ENCODE peak calls at places on chromosomes 16 and 17, in eight cellular contexts. X is ovary, L is MV-4-11, A is progenitor cell of endocrine pancreas, H is SK-N-DZ, Y is NCI-H2081, J is cardiac fibroblast, R is heart right ventricle. K is an unnamed sample.
A peak's percentile ranks its signal among the peaks of the same experiment; 100 is the strongest.

GRCh38 chr17:35073991-35074627 is 10.6 kb upstream of the RFFL start:
- DNase-seq in X (no peak), L (no peak), A (no peak), H (no peak), Y (no peak), J (no peak), R (no peak), K (no peak)

GRCh38 chr16:21704733-21705132 is 41.0 kb downstream of the OTOA start:
- DNase-seq in X (no peak), L (no peak), A (no peak), H (peak; percentile 45), Y (no peak), J (no peak), R (no peak), K (no peak)

GRCh38 chr16:11679250-11679649 is 11.0 kb downstream of the SNN start:
- DNase-seq in X (no peak), L (no peak), A (no peak), H (no peak), Y (no peak), J (no peak), R (no peak), K (no peak)

GRCh38 chr17:33750943-33751701 is 458.0 kb upstream of the ASIC2 start:
- DNase-seq in X (peak; percentile 65), L (peak; percentile 21), A (peak; percentile 61), H (peak; percentile 50), Y (peak; percentile 53), J (peak; percentile 75), R (peak; percentile 58), K (no peak)

GRCh38 chr16:20175358-20175757 is 101.7 kb upstream of the GPR139 start:
- DNase-seq in X (no peak), L (peak; percentile 50), A (no peak), H (no peak), Y (no peak), J (no peak), R (no peak), K (no peak)

GRCh38 chr17:79778504-79779087 is 648 bp downstream of the CBX2 start:
- DNase-seq in X (peak; percentile 78), L (no peak), A (no peak), H (peak; percentile 52), Y (no peak), J (no peak), R (no peak), K (no peak)

GRCh38 chr16:55403464-55403863 is 75.5 kb upstream of the MMP2 start:
- DNase-seq in X (no peak), L (no peak), A (no peak), H (no peak), Y (no peak), J (no peak), R (no peak), K (no peak)

GRCh38 chr17:2067559-2067958 is 12.7 kb downstream of the HIC1 start:
- DNase-seq in X (no peak), L (no peak), A (no peak), H (no peak), Y (no peak), J (peak; percentile 82), R (no peak), K (no peak)

GRCh38 chr17:42202696-42203095 is 8.4 kb upstream of the GHDC start:
- DNase-seq in X (no peak), L (no peak), A (no peak), H (no peak), Y (no peak), J (peak; percentile 78), R (no peak), K (no peak)

GRCh38 chr16:81167851-81168250 is 70.6 kb upstream of the BCO1 start:
- DNase-seq in X (no peak), L (no peak), A (no peak), H (no peak), Y (no peak), J (no peak), R (peak; percentile 66), K (no peak)

GRCh38 chr17:75950850-75951554 is 10.2 kb upstream of the FBF1 start:
- DNase-seq in X (no peak), L (no peak), A (no peak), H (no peak), Y (no peak), J (no peak), R (no peak), K (no peak)

GRCh38 chr17:7016406-7016805 is 4.0 kb downstream of the RNASEK start:
- DNase-seq in X (no peak), L (no peak), A (no peak), H (no peak), Y (no peak), J (no peak), R (no peak), K (no peak)

GRCh38 chr16:57187508-57187854 is 1.4 kb downstream of the RSPRY1 start:
- DNase-seq in X (no peak), L (no peak), A (no peak), H (peak; percentile 21), Y (no peak), J (peak; percentile 10), R (no peak), K (no peak)

GRCh38 chr17:66679631-66680517 is 155.0 kb upstream of the CACNG5 start:
- DNase-seq in X (no peak), L (no peak), A (no peak), H (no peak), Y (no peak), J (no peak), R (no peak), K (no peak)

GRCh38 chr16:56858375-56858774 is 6.6 kb upstream of the SLC12A3 start:
- DNase-seq in X (no peak), L (peak; percentile 93), A (no peak), H (no peak), Y (no peak), J (no peak), R (no peak), K (no peak)

GRCh38 chr16:10959161-10959560 is 14.8 kb downstream of the CLEC16A start:
- DNase-seq in X (no peak), L (no peak), A (no peak), H (no peak), Y (no peak), J (no peak), R (no peak), K (no peak)

GRCh38 chr17:45120558-45120957 is 11.8 kb downstream of the PLCD3 start:
- DNase-seq in X (peak; percentile 26), L (no peak), A (no peak), H (no peak), Y (no peak), J (no peak), R (no peak), K (no peak)

GRCh38 chr16:70391881-70392481 is 45.3 kb downstream of the DDX19A start:
- DNase-seq in X (no peak), L (no peak), A (no peak), H (no peak), Y (no peak), J (peak; percentile 78), R (peak; percentile 28), K (no peak)

GRCh38 chr17:50630524-50631194 is 4.0 kb upstream of the ABCC3 start:
- DNase-seq in X (no peak), L (no peak), A (peak; percentile 56), H (no peak), Y (peak; percentile 60), J (peak; percentile 22), R (peak; percentile 24), K (peak; percentile 18)

GRCh38 chr17:31820691-31821435 is 38.2 kb downstream of the COPRS start:
- DNase-seq in X (no peak), L (no peak), A (no peak), H (no peak), Y (no peak), J (peak; percentile 54), R (no peak), K (no peak)

K was measured in NCI-H1092.